ENCODE peak calls at places on chromosomes 4 and X, in eight cellular contexts. S is choroid plexus epithelial cell, P is Calu3, N is endothelial cell, E is GM12865, J is hepatocyte, O is pancreas, X is right lobe of liver. Y is an unnamed sample.

GRCh38 chr4:110197421-110198398 is 705 bp downstream of the ELOVL6 start:
- DNase-seq in S (peak), P (peak), E (peak), J (peak), X (peak), N (peak), O (no peak), Y (peak)

GRCh38 chr4:48989461-48990203 is 3.6 kb downstream of the CWH43 start:
- DNase-seq in O (no peak), J (no peak), N (no peak), S (no peak), X (no peak), E (no peak), P (no peak), Y (no peak)

GRCh38 chrX:139932077-139932900 is 564 bp downstream of the ATP11C start:
- DNase-seq in X (peak), S (peak), O (peak), J (peak), E (peak), P (peak), N (peak), Y (peak)

GRCh38 chr4:82899339-82899738 is 1.2 kb upstream of the THAP9 start:
- DNase-seq in P (no peak), N (no peak), S (peak), X (no peak), E (no peak), J (no peak), O (no peak), Y (peak)

GRCh38 chr4:151604238-151604637 is 156.6 kb downstream of the GATB start:
- DNase-seq in S (peak), X (no peak), P (no peak), E (peak), J (no peak), N (no peak), O (no peak), Y (peak)

GRCh38 chr4:101201421-101201820 is 145.9 kb downstream of the PPP3CA start:
- DNase-seq in O (no peak), N (no peak), J (no peak), S (no peak), P (no peak), X (no peak), E (no peak), Y (no peak)

GRCh38 chrX:86981326-86981890 is 536.2 kb upstream of the KLHL4 start:
- DNase-seq in O (no peak), P (no peak), S (no peak), X (no peak), E (no peak), N (no peak), J (no peak), Y (no peak)

GRCh38 chr4:108141213-108142045 is 27.3 kb downstream of the LEF1 start:
- DNase-seq in O (no peak), X (no peak), E (peak), P (no peak), N (no peak), J (no peak), S (no peak), Y (no peak)

GRCh38 chr4:113263274-113263673 is 213.8 kb downstream of the ANK2 start:
- DNase-seq in N (no peak), S (no peak), O (no peak), P (no peak), J (no peak), E (no peak), X (no peak), Y (no peak)

GRCh38 chrX:74420194-74421035 is 878 bp upstream of the SLC16A2 start:
- DNase-seq in P (peak), X (peak), N (peak), J (peak), E (no peak), S (peak), O (peak), Y (peak)

GRCh38 chr4:151408630-151409469 is at the start of gene FHIP1A:
- DNase-seq in S (peak), P (peak), J (peak), O (peak), X (peak), N (peak), E (peak), Y (peak)

GRCh38 chr4:38804654-38805295 is at the start of gene TLR1:
- DNase-seq in E (peak), O (no peak), J (peak), P (no peak), X (no peak), S (peak), N (no peak), Y (peak)

GRCh38 chr4:98938386-98938785 is 9.5 kb upstream of the EIF4E start:
- DNase-seq in X (no peak), E (no peak), J (peak), S (peak), N (no peak), O (no peak), P (peak), Y (peak)

GRCh38 chr4:41750158-41750623 is 1.7 kb upstream of the PHOX2B start:
- DNase-seq in O (no peak), E (no peak), P (no peak), N (no peak), X (no peak), J (no peak), S (no peak), Y (no peak)

GRCh38 chr4:4613641-4614286 is 71.9 kb upstream of the STX18 start:
- DNase-seq in O (no peak), P (no peak), X (no peak), E (no peak), N (no peak), J (no peak), S (no peak), Y (no peak)

GRCh38 chr4:126458993-126459392 is 1144.2 kb downstream of the FAT4 start:
- DNase-seq in N (no peak), P (no peak), S (peak), J (no peak), E (no peak), O (no peak), X (no peak), Y (no peak)

GRCh38 chrX:120514236-120514635 is 45.1 kb upstream of the LAMP2 start:
- DNase-seq in E (peak), X (no peak), O (peak), J (peak), N (peak), S (peak), P (peak), Y (peak)

GRCh38 chr4:659851-660250 is 14.2 kb downstream of the ATP5ME start:
- DNase-seq in S (no peak), P (no peak), N (no peak), O (no peak), J (no peak), E (no peak), X (no peak), Y (no peak)

GRCh38 chr4:78652282-78652876 is 100.8 kb downstream of the ANXA3 start:
- DNase-seq in X (no peak), J (no peak), O (no peak), N (no peak), S (no peak), P (no peak), E (no peak), Y (peak)

GRCh38 chrX:40068048-40068447 is 29.7 kb downstream of the BCOR start:
- DNase-seq in S (peak), X (no peak), P (no peak), O (no peak), J (no peak), E (peak), N (no peak), Y (peak)

GRCh38 chr4:39151120-39151713 is 31.1 kb upstream of the WDR19 start:
- DNase-seq in P (no peak), E (no peak), O (no peak), J (no peak), X (no peak), S (peak), N (no peak), Y (peak)

GRCh38 chr4:121272526-121272925 is 108.3 kb downstream of the QRFPR start:
- DNase-seq in X (no peak), N (no peak), S (peak), P (no peak), E (peak), O (no peak), J (peak), Y (peak)

GRCh38 chr4:153137168-153137567 is 67.1 kb upstream of the TRIM2 start:
- DNase-seq in X (no peak), P (peak), E (no peak), J (peak), S (peak), N (no peak), O (no peak), Y (peak)

GRCh38 chr4:186627226-186627865 is 72.0 kb upstream of the MTNR1A start:
- DNase-seq in X (no peak), N (no peak), P (peak), S (peak), J (no peak), E (no peak), O (no peak), Y (peak)

GRCh38 chr4:3524920-3525319 is 7.3 kb downstream of the LRPAP1 start:
- DNase-seq in J (no peak), E (no peak), P (no peak), O (no peak), S (peak), N (no peak), X (peak), Y (no peak)
- TF ChIP-seq CTCF in J (no peak), E (no peak), P (no peak), O (no peak), S (no peak), N (no peak), X (no peak), Y (no peak)

GRCh38 chrX:154350429-154351182 is 23.8 kb downstream of the FLNA start:
- DNase-seq in J (no peak), N (no peak), O (no peak), P (no peak), E (no peak), S (no peak), X (no peak), Y (no peak)
- TF ChIP-seq CTCF in J (no peak), N (no peak), O (no peak), P (no peak), E (no peak), S (no peak), X (no peak), Y (no peak)

GRCh38 chr4:24514808-24515207 is 69.5 kb downstream of the DHX15 start:
- DNase-seq in O (no peak), N (no peak), J (no peak), X (no peak), S (peak), E (no peak), P (no peak), Y (no peak)
- TF ChIP-seq CTCF in O (no peak), N (no peak), J (no peak), X (no peak), S (peak), E (peak), P (no peak), Y (peak)

GRCh38 chr4:179307297-179308136 is 1865.3 kb upstream of the AGA start:
- DNase-seq in J (peak), P (peak), N (peak), S (peak), X (no peak), O (peak), E (peak), Y (peak)
- TF ChIP-seq CTCF in J (peak), P (peak), N (peak), S (peak), X (peak), O (peak), E (peak), Y (peak)

DNA sequence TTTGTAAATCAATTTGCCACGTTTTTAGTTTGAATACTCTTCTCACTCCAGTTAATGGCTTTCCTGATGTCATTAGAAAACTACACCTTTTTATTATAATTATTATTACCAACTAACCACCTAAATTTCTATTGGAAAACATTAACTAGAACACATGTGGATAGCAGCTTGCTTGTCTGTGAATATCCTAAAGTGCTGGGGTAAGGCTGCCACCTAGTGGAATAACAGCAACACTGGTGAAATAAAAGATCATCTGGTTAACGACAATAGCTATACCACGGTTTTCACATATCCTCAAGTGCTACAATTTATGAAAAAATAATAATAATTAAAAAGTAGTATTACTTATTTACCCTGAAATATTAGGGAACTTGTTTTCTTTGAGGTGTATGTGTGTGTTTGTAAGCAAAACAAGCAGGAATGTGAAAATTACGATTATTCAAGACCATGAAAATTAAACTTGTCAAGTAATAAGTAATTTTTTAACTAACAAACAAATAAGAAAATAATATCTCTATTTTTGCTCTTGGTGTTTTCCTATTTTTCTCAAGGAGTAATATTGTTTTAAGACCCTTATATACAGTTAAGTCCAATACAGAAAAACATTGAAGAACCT is 130.1 kb upstream of the TECRL start:
- DNase-seq in E (peak), O (peak), S (peak), J (peak), X (no peak), N (peak), P (peak), Y (peak)
- TF ChIP-seq CTCF in E (peak), O (peak), S (peak), J (peak), X (peak), N (peak), P (peak), Y (peak)

GRCh38 chr4:16196482-16197393 is 29.5 kb downstream of the TAPT1 start:
- DNase-seq in J (peak), S (peak), P (peak), N (no peak), X (no peak), E (no peak), O (peak), Y (peak)
- TF ChIP-seq CTCF in J (peak), S (peak), P (no peak), N (no peak), X (peak), E (no peak), O (no peak), Y (peak)

GRCh38 chr4:132332932-132333722 is 816.0 kb upstream of the PCDH10 start:
- DNase-seq in J (peak), P (no peak), O (no peak), X (no peak), E (no peak), S (peak), N (no peak), Y (peak)
- TF ChIP-seq CTCF in J (peak), P (no peak), O (no peak), X (no peak), E (no peak), S (peak), N (peak), Y (peak)

DNA sequence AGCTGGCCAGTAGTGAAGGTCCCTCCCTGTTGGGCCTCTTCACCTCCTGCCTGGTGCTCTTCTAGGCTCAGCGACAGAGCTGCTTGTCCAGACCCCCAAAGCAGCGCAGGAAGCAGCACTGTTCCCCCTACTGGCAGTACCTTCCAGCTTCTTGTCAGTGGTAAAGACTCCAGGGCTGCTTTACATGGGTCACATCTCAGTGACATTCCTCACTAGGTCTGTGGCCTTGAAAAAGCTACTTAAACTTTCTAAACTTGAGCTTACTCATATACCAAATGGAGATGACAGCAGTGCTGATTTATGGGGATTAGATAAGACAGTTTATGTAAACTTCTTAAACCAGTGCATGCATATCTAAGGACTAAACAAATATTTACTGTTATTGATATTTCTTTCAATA is 117.3 kb downstream of the FAT4 start:
- DNase-seq in P (no peak), E (no peak), N (peak), X (no peak), S (peak), J (peak), O (no peak), Y (peak)
- TF ChIP-seq CTCF in P (no peak), E (no peak), N (no peak), X (no peak), S (peak), J (peak), O (no peak), Y (peak)

DNA sequence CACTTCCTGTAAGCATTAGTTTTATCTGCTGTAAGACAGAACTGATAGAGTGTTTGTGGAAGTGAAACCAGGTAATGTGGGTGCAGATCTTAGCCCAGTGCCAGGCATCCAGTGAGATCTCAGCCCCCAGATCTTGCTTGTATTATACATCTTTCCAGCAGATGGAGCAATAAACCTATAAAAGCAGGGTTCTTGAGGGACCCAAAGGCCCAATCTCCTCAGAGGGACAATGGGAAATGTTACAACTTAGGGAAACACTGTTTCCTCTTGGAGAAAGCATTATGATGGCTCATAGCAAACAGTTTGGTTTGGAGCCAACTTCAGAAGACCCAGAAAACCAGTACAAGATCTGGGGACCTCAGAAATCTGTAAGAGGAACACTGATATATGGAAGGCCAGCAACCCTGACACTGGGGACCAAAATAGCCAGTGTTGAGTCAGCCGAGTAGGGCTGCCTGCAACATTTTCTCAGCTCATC is 206.3 kb downstream of the SLC7A11 start:
- DNase-seq in S (peak), X (no peak), P (peak), J (peak), N (peak), E (peak), O (no peak), Y (peak)
- TF ChIP-seq CTCF in S (peak), X (peak), P (peak), J (peak), N (no peak), E (peak), O (peak), Y (peak)

Y was measured in fibroblast of pulmonary artery.